ENCODE peak calls at places on chromosome 22, in four cellular contexts. C is H9, N is mesendoderm, F is H1. X is an unnamed sample.

GRCh38 chr22:49012695-49013094 is 815.0 kb downstream of the BRD1 start:
- DNase-seq in C (no peak), N (no peak), F (no peak), X (no peak)

GRCh38 chr22:39215430-39216142 is 29.2 kb downstream of the PDGFB start:
- DNase-seq in C (peak), N (peak), F (peak), X (no peak)

GRCh38 chr22:46075764-46076531 is 74.4 kb upstream of the PPARA start:
- DNase-seq in C (no peak), N (no peak), F (no peak), X (no peak)

GRCh38 chr22:43152001-43152354 is 619 bp downstream of the TSPO start:
- DNase-seq in C (no peak), N (peak), F (peak), X (no peak)

GRCh38 chr22:40764743-40765441 is 54.3 kb downstream of the SLC25A17 start:
- DNase-seq in C (no peak), N (no peak), F (no peak), X (no peak)

GRCh38 chr22:42887523-42888507 is 30.7 kb upstream of the ARFGAP3 start:
- DNase-seq in C (no peak), N (no peak), F (no peak), X (no peak)

GRCh38 chr22:27684856-27685255 is 116.7 kb downstream of the MN1 start:
- DNase-seq in C (no peak), N (no peak), F (no peak), X (peak)

GRCh38 chr22:24894998-24895397 is 51.5 kb downstream of the LHFPL7 start:
- DNase-seq in C (no peak), N (no peak), F (no peak), X (no peak)

GRCh38 chr22:40748388-40748970 is 69.2 kb downstream of the MCHR1 start:
- DNase-seq in C (peak), N (peak), F (no peak), X (no peak)

GRCh38 chr22:46180370-46181137 is 30.2 kb downstream of the PPARA start:
- DNase-seq in C (no peak), N (peak), F (no peak), X (no peak)

GRCh38 chr22:42805016-42805997 is 51.8 kb downstream of the ARFGAP3 start:
- DNase-seq in C (peak), N (no peak), F (no peak), X (no peak)

GRCh38 chr22:27726726-27727449 is 74.7 kb downstream of the MN1 start:
- DNase-seq in C (no peak), N (peak), F (no peak), X (peak)

GRCh38 chr22:39474351-39474991 is 17.7 kb downstream of the MGAT3 start:
- DNase-seq in C (peak), N (peak), F (no peak), X (peak)

DNA sequence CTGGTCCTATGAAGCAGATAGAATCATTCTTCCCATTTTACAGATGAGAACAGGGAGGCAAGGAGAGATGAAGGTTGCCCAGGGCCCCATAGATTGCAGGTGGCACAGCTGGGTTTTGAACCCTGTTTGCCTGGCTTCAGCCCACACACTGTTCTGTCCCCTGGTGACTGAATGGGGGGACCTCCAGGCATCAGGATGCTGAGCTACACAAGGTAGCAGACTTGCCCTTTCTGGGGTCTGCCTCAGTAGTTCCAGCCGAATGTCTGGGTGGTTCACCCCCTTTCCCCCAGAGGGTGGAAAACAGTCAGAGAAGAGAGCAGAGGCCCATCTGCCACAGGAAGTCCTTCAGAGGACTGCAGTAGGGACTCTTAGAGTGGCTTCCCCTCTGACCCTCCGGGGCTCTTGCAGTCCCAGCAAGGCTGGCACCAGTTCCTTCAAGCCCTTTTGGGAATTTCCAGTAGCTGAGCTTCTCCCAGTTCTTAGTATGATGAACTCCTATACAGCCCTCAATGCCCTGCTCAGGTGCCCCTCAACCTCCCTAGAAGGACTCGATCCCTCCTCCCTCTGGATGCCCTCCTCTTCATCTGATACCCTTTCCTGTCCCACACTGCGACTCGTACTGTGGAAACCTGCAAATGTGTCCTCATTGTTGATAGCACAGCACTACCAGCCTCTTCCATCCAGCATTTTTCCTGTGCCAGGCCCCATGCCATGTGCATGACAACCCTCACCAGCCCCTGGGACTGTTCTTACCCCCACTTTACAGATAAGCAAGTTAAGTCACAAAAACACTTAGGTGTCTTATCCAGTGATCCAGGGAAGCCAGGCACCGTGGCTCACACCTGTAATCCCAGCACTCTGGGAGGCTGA is 82.8 kb downstream of the IGLL1 start:
- DNase-seq in C (no peak), N (no peak), F (peak), X (no peak)
- H3K18ac ChIP-seq in C (no peak), N (no peak), F (no peak), X (no peak)

DNA sequence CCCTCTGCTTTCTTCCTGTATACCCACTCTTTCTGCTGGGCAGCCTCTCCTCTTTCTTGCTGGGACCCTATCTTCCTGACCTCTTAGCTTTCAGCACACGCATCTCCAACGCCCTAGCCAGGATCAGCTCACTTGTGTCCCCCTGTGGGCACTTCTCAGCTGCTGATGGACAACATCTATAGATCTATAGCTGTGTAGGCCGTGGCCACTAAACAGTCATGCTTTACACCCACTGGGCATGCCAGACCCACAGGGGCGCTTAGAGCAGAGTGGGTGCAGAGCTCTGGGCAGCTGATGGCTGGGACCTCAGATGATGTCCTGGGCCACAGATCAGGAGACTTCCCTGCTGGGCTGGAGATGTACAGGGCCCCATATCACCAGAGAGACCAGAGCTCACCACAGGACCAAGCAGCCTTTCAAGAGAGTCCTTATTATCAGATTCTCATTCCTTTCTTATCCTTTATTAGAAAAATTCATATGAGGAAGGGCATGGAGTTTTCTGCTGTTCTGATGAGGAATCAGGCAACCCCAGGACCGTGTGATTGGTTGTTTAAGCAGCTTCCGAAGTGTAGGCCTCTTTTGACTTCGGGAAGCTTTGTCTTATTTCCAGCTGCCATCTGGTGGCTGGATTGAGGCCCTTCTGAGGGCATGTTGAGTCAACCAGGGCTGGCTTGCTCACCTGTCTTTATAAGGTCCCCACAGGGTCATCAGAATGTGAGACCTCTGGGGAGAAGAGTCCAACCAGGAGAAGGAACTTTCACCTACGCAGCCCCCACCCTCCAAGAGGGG is 60.5 kb downstream of the OSBP2 start:
- DNase-seq in C (peak), N (peak), F (peak), X (peak)
- H3K18ac ChIP-seq in C (no peak), N (no peak), F (no peak), X (no peak)

GRCh38 chr22:32752326-32752725 is 49.2 kb upstream of the TIMP3 start:
- DNase-seq in C (no peak), N (no peak), F (no peak), X (peak)
- H3K18ac ChIP-seq in C (no peak), N (no peak), F (no peak), X (peak)

DNA sequence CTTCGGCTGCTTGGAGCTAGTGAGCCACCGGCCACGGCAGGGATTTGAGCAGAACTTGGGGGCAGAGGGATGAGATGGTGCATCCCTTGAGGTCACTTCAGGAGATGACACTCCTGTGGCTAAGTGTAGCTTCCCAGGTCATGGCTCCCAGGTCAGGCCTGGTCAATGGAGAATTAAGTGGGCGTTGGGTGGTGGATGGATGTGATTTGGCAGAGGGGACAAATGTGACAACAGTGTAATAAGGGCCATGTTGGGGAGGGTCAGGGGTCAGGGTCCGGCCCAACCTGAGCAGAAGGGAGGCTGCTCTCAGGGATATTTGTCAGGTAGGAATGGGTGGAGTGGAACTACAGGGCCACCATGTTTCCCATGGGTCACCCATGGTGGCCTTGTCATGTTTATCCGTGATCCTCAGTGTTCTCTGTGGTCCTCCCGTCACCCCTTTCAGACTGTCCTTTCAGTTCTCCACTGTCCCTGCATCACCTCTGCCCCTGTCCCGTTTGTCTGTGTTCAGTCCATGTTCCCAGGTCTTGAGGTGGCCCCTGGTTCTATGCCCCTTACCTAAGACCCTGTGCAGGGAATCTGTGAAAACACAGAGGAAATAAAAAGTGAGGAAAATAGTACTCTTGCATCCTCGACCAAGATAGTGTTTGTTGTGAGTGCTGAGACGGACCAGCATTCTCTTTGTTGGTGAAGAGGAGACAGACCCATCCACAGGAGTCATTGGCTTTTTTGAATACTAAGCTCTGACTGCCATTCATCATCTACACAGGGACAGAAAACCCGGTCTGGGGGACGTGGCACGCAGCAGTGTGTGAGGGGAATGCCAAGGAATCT is 6.1 kb downstream of the SLC25A1 start:
- DNase-seq in C (no peak), N (no peak), F (no peak), X (no peak)
- H3K18ac ChIP-seq in C (peak), N (no peak), F (peak), X (no peak)